ENCODE peak calls at places on chromosomes 13 and 19, in ten cellular contexts. Z is HCT116, D is ovary, N is tibial nerve, S is uterus, R is heart left ventricle, I is transverse colon, B is Peyer's patch, H is IMR-90, P is A549. W is an unnamed sample.

GRCh38 chr19:56111601-56112312 is 9.3 kb downstream of the ZNF787 start:
- DNase-seq in Z (no peak), D (no peak), N (no peak), S (no peak), R (peak), I (peak), B (peak), H (no peak), P (no peak), W (no peak)

GRCh38 chr19:38849147-38849745 is 540 bp downstream of the HNRNPL start:
- DNase-seq in Z (peak), D (peak), N (peak), S (peak), R (peak), I (peak), B (peak), H (peak), P (peak), W (peak)

GRCh38 chr19:33306853-33307792 is 4.8 kb upstream of the CEBPA start:
- DNase-seq in Z (no peak), D (no peak), N (no peak), S (no peak), R (no peak), I (peak), B (peak), H (no peak), P (no peak), W (peak)

GRCh38 chr19:14081797-14082674 is 3.5 kb downstream of the C19orf67 start:
- DNase-seq in Z (no peak), D (peak), N (no peak), S (no peak), R (peak), I (peak), B (peak), H (peak), P (no peak), W (no peak)

GRCh38 chr19:33758541-33759013 is 38.1 kb upstream of the KCTD15 start:
- DNase-seq in Z (no peak), D (no peak), N (no peak), S (no peak), R (no peak), I (no peak), B (no peak), H (peak), P (peak), W (no peak)

GRCh38 chr19:46574533-46574932 is 26.6 kb upstream of the CALM3 start:
- DNase-seq in Z (no peak), D (no peak), N (no peak), S (no peak), R (no peak), I (no peak), B (no peak), H (no peak), P (no peak), W (no peak)

GRCh38 chr13:61774903-61775302 is 359.3 kb upstream of the PCDH20 start:
- DNase-seq in Z (no peak), D (no peak), N (no peak), S (no peak), R (no peak), I (no peak), B (no peak), H (no peak), P (no peak), W (no peak)

GRCh38 chr19:3098515-3099346 is 4.6 kb downstream of the GNA11 start:
- DNase-seq in Z (no peak), D (peak), N (no peak), S (peak), R (peak), I (peak), B (peak), H (peak), P (no peak), W (no peak)

GRCh38 chr13:24741016-24741662 is 22.8 kb upstream of the RNF17 start:
- DNase-seq in Z (no peak), D (no peak), N (no peak), S (no peak), R (no peak), I (no peak), B (no peak), H (no peak), P (peak), W (no peak)

GRCh38 chr19:48726573-48726972 is 7.0 kb upstream of the MAMSTR start:
- DNase-seq in Z (no peak), D (no peak), N (no peak), S (no peak), R (no peak), I (no peak), B (no peak), H (no peak), P (peak), W (no peak)

GRCh38 chr13:66585669-66586203 is 644.4 kb downstream of the PCDH9 start:
- DNase-seq in Z (no peak), D (no peak), N (no peak), S (no peak), R (no peak), I (no peak), B (no peak), H (no peak), P (no peak), W (no peak)

GRCh38 chr13:44322928-44323327 is 50.7 kb upstream of the SERP2 start:
- DNase-seq in Z (no peak), D (no peak), N (no peak), S (no peak), R (no peak), I (no peak), B (no peak), H (no peak), P (no peak), W (no peak)

GRCh38 chr19:2952953-2953481 is 8.2 kb upstream of the ZNF77 start:
- DNase-seq in Z (no peak), D (no peak), N (no peak), S (no peak), R (no peak), I (peak), B (peak), H (no peak), P (no peak), W (no peak)

DNA sequence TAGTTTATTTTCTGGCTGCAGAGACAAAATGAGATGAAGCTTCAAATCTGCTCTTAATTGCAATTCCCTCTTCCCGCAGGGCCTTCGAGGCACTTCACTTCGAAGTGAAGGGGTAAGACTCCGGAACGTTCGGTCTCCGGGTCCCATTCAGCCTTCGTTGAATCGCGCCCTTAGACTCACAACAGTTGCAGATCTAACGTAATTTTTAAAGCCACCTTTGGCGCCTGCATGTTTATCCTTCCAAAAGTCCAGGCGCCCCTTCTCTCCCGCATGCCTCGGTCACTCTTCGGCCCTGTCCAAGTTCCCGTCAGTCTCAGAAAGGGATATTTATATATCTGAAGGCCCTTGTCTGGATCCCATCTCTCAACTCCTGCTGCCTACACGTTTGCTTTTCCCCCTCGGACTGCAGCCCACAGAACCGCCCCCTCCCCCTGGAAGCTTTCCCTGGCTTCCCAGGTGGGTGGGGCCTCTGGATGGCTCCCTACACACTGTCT is 912 bp upstream of the KCTD12 start:
- DNase-seq in Z (no peak), D (peak), N (no peak), S (peak), R (peak), I (no peak), B (peak), H (no peak), P (no peak), W (peak)
- H3K4me3 ChIP-seq in Z (no peak), D (peak), N (peak), S (peak), R (peak), I (peak), B (peak), H (peak), P (peak), W (peak)

GRCh38 chr19:50358483-50359431 is 6.7 kb downstream of the NAPSA start:
- DNase-seq in Z (no peak), D (peak), N (no peak), S (peak), R (peak), I (peak), B (peak), H (peak), P (no peak), W (no peak)

GRCh38 chr19:50356691-50357177 is 8.7 kb downstream of the NAPSA start:
- DNase-seq in Z (no peak), D (no peak), N (no peak), S (no peak), R (no peak), I (no peak), B (no peak), H (no peak), P (no peak), W (no peak)

GRCh38 chr19:50359432-50359818 is 6.0 kb downstream of the NAPSA start:
- DNase-seq in Z (no peak), D (no peak), N (no peak), S (no peak), R (no peak), I (no peak), B (no peak), H (no peak), P (no peak), W (no peak)

GRCh38 chr19:50361290-50362029 is 4.0 kb downstream of the NAPSA start:
- DNase-seq in Z (peak), D (no peak), N (no peak), S (no peak), R (no peak), I (no peak), B (no peak), H (no peak), P (peak), W (no peak)

DNA sequence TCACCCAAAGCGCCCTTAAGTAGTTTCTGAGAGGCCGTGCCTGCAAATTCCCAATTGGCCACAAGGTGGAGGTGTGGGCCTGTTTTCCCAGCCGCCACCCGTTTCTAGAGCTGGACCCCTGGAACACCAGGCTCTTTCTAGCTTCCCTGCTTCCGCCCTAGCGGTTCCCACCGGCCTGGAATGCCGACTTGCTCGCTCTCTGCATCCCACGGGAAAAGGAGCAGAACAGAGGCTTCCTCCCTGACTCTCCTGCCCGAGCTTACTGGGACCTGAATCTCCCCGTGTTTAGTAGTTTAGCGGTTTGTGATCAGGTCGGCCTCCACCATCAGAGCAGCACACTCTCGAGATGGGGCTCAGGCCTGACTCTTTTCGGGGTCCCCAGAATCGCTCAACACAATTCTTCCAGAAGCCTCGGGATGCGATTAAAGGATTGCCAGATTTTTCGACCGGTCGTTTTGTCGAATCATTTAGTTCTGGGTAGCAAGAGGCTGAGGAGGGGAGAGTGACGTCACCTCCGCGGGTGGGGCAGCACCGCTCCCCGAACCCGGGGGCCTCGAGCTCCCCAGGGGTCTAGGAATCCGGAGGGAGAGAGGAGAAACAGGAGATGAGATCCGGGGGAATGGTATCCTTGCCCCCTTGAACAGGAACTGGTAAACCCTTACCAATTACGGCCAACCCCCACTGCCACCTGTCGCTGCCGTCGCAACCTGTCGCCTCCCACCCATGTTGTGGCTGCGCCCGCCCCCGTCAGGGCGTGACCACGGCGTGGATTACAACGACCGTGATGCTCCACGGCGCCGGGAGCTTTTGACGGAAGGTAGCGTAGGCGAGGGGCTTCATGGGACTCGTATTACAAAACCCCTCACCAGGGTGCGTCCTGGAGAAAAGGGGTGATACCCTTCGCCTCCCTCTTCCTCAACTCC is 8.0 kb downstream of the NAPSA start:
- DNase-seq in Z (no peak), D (peak), N (peak), S (peak), R (peak), I (peak), B (peak), H (peak), P (peak), W (peak)
- TF ChIP-seq POLR2A in Z (no peak), D (no peak), N (peak), S (no peak), R (no peak), I (peak), B (no peak), H (no peak), P (no peak), W (no peak)

GRCh38 chr19:28727835-28728159 is 485.2 kb downstream of the UQCRFS1 start:
- DNase-seq in Z (no peak), D (no peak), N (no peak), S (no peak), R (no peak), I (no peak), B (no peak), H (no peak), P (no peak), W (no peak)
- TF ChIP-seq CTCF in Z (no peak), D (no peak), N (no peak), S (no peak), R (no peak), I (no peak), B (no peak), H (no peak), P (no peak), W (no peak)

GRCh38 chr19:35353635-35354034 is 4.6 kb upstream of the FFAR3 start:
- DNase-seq in Z (no peak), D (peak), N (no peak), S (no peak), R (no peak), I (no peak), B (no peak), H (no peak), P (no peak), W (peak)

GRCh38 chr19:35352448-35353304 is 5.0 kb downstream of the FFAR1 start:
- DNase-seq in Z (peak), D (peak), N (no peak), S (peak), R (peak), I (peak), B (peak), H (peak), P (peak), W (peak)

GRCh38 chr19:35357867-35358573 is at the start of gene FFAR3:
- DNase-seq in Z (no peak), D (no peak), N (no peak), S (no peak), R (peak), I (no peak), B (no peak), H (peak), P (no peak), W (peak)

GRCh38 chr19:35354898-35355297 is 3.4 kb upstream of the FFAR3 start:
- DNase-seq in Z (no peak), D (no peak), N (no peak), S (no peak), R (no peak), I (no peak), B (no peak), H (no peak), P (no peak), W (no peak)

GRCh38 chr19:35355851-35356460 is 2.3 kb upstream of the FFAR3 start:
- DNase-seq in Z (no peak), D (no peak), N (no peak), S (no peak), R (no peak), I (no peak), B (no peak), H (no peak), P (no peak), W (peak)
- H3K4me3 ChIP-seq in Z (no peak), D (no peak), N (no peak), S (no peak), R (no peak), I (no peak), B (no peak), H (no peak), P (no peak), W (no peak)

GRCh38 chr19:10670876-10671804 is 17.0 kb downstream of the ILF3 start:
- DNase-seq in Z (no peak), D (no peak), N (no peak), S (no peak), R (no peak), I (no peak), B (no peak), H (no peak), P (no peak), W (no peak)
- TF ChIP-seq POLR2A in Z (no peak), D (no peak), N (no peak), S (no peak), R (no peak), I (no peak), B (no peak), H (no peak), P (no peak), W (no peak)

GRCh38 chr13:112586334-112586733 is 1.6 kb downstream of the TUBGCP3 start:
- DNase-seq in Z (no peak), D (no peak), N (no peak), S (no peak), R (no peak), I (no peak), B (no peak), H (no peak), P (no peak), W (no peak)

GRCh38 chr13:112583592-112584277 is 4.2 kb downstream of the TUBGCP3 start:
- DNase-seq in Z (no peak), D (no peak), N (no peak), S (no peak), R (peak), I (peak), B (peak), H (no peak), P (no peak), W (no peak)

GRCh38 chr13:112587767-112588489 is at the start of gene TUBGCP3:
- DNase-seq in Z (peak), D (peak), N (peak), S (peak), R (peak), I (peak), B (peak), H (peak), P (peak), W (peak)

GRCh38 chr13:112588490-112589297 is 741 bp upstream of the TUBGCP3 start:
- DNase-seq in Z (no peak), D (no peak), N (no peak), S (no peak), R (no peak), I (no peak), B (no peak), H (no peak), P (no peak), W (no peak)

GRCh38 chr13:112587359-112587766 is 590 bp downstream of the TUBGCP3 start:
- DNase-seq in Z (peak), D (peak), N (peak), S (peak), R (peak), I (peak), B (peak), H (peak), P (peak), W (peak)
- TF ChIP-seq CTCF in Z (no peak), D (no peak), N (no peak), S (no peak), R (no peak), I (no peak), B (no peak), H (peak), P (no peak), W (no peak)

DNA sequence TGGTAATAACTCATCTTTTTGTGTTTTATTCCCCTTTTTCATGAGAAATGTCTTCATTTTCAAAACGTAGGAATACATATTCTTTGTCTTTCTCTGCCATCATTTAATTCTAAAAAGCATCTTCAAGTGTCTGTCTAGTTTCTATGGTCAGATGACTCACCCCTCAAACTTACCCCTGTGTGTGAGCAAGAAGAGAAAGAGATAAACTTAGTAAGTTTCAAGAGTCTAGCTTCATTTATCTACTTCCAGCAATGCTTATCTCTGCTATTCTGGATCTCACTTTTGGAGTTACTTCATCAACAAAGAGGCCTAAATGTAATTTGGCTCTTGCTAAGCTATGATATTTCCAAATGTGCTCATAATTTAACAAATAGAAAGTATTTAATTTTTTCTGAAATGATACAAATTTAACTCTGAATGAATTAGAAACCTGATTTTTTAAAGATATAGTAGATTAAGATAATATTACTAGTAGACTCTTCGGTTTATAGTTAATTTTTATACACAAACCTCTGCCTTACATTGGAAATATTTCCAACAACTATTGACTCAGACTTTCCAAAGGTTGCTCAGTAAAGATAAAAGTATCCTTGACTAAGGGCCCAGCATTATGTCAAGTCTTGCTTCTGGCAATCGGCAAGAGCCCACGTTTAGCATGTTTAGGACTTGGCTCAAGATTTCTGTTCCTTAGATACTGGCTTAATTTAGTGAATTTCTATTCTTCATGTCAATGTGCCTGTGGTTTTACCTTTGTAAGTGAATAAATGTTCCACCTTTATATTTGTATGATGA is 1511.0 kb upstream of the SLC10A2 start:
- DNase-seq in Z (no peak), D (no peak), N (no peak), S (no peak), R (no peak), I (no peak), B (no peak), H (peak), P (no peak), W (no peak)
- H3K4me3 ChIP-seq in Z (no peak), D (no peak), N (no peak), S (no peak), R (no peak), I (no peak), B (no peak), H (no peak), P (no peak), W (no peak)

GRCh38 chr13:98976338-98976737 is 1.5 kb downstream of the DOCK9 start:
- DNase-seq in Z (no peak), D (no peak), N (no peak), S (no peak), R (no peak), I (no peak), B (no peak), H (peak), P (no peak), W (no peak)

GRCh38 chr13:98974053-98974452 is 3.8 kb downstream of the DOCK9 start:
- DNase-seq in Z (no peak), D (no peak), N (no peak), S (no peak), R (no peak), I (no peak), B (no peak), H (no peak), P (no peak), W (no peak)

GRCh38 chr13:98977568-98978270 is at the start of gene DOCK9:
- DNase-seq in Z (no peak), D (peak), N (peak), S (peak), R (peak), I (peak), B (no peak), H (peak), P (no peak), W (no peak)

GRCh38 chr13:98976941-98977340 is 923 bp downstream of the DOCK9 start:
- DNase-seq in Z (no peak), D (no peak), N (no peak), S (no peak), R (no peak), I (no peak), B (no peak), H (peak), P (no peak), W (no peak)

DNA sequence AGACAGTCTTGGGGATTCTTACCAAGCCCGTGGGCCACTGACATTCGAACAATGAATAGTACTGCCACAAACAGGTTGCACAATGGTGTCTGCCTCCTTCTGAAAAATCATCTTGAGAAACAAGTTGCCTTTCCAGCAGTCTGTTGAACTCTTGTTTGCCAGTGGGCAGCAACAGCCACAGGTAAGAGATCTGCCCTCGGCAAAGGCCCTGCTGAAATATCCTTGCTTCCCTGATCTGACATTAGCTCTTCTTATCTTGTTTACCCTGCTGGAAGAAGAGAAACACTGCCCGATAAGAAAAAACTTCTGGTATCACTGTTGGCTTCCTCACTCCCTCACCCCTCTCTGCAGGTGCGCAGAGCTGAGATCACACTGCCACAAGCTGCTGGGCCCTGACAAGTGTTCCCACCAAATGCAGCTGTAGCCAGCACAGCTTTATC is 2.0 kb downstream of the DOCK9 start:
- DNase-seq in Z (no peak), D (no peak), N (no peak), S (no peak), R (no peak), I (no peak), B (no peak), H (no peak), P (no peak), W (no peak)
- TF ChIP-seq POLR2A in Z (no peak), D (no peak), N (no peak), S (peak), R (no peak), I (no peak), B (no peak), H (no peak), P (no peak), W (no peak)

W was measured in lower leg skin.